ENCODE peak calls at places on chromosomes 16 and 17, in ten cellular contexts. One of them, this sample, is unnamed. For H3K4me1, the result is how much of the 10 kb centered on the place peaks cover.

GRCh38 chr17:43661699-43662431 is at the start of gene MEOX1:
- DNase-seq in H1: no peak
- DNase-seq in GM12878: peak
- DNase-seq in stomach: no peak
- DNase-seq in transverse colon: no peak
- DNase-seq in esophagus muscularis mucosa: no peak
- DNase-seq in upper lobe of left lung: no peak
- DNase-seq in HepG2: no peak
- DNase-seq in A549: no peak
- DNase-seq in tibial nerve: no peak
- DNase-seq in this sample: no peak

GRCh38 chr16:86458457-86458777 is 51.9 kb upstream of the FOXF1 start:
- DNase-seq in A549: no peak
- DNase-seq in upper lobe of left lung: no peak
- DNase-seq in transverse colon: no peak
- DNase-seq in tibial nerve: no peak
- DNase-seq in HepG2: no peak
- DNase-seq in stomach: no peak
- DNase-seq in GM12878: no peak
- DNase-seq in H1: no peak
- DNase-seq in esophagus muscularis mucosa: no peak
- DNase-seq in this sample: no peak

GRCh38 chr17:4636474-4637100 is 4.9 kb downstream of the ALOX15 start:
- DNase-seq in esophagus muscularis mucosa: no peak
- DNase-seq in H1: no peak
- DNase-seq in transverse colon: no peak
- DNase-seq in A549: no peak
- DNase-seq in HepG2: no peak
- DNase-seq in tibial nerve: no peak
- DNase-seq in stomach: no peak
- DNase-seq in GM12878: no peak
- DNase-seq in upper lobe of left lung: no peak
- DNase-seq in this sample: no peak

GRCh38 chr16:23534868-23535860 is 22.0 kb downstream of the EARS2 start:
- DNase-seq in transverse colon: no peak
- DNase-seq in esophagus muscularis mucosa: no peak
- DNase-seq in HepG2: no peak
- DNase-seq in upper lobe of left lung: no peak
- DNase-seq in tibial nerve: no peak
- DNase-seq in GM12878: no peak
- DNase-seq in A549: no peak
- DNase-seq in stomach: no peak
- DNase-seq in H1: no peak
- DNase-seq in this sample: no peak

GRCh38 chr17:28745777-28746473 is 2.1 kb downstream of the TRAF4 start:
- DNase-seq in GM12878: no peak
- DNase-seq in tibial nerve: no peak
- DNase-seq in stomach: peak
- DNase-seq in HepG2: no peak
- DNase-seq in H1: no peak
- DNase-seq in A549: no peak
- DNase-seq in upper lobe of left lung: peak
- DNase-seq in transverse colon: peak
- DNase-seq in esophagus muscularis mucosa: no peak
- DNase-seq in this sample: peak

GRCh38 chr17:4310349-4311060 is 46.7 kb upstream of the ANKFY1 start:
- DNase-seq in tibial nerve: no peak
- DNase-seq in upper lobe of left lung: no peak
- DNase-seq in esophagus muscularis mucosa: no peak
- DNase-seq in A549: no peak
- DNase-seq in H1: no peak
- DNase-seq in stomach: peak
- DNase-seq in HepG2: peak
- DNase-seq in transverse colon: no peak
- DNase-seq in GM12878: no peak
- DNase-seq in this sample: no peak

GRCh38 chr17:74190807-74191206 is 12.7 kb upstream of the RPL38 start:
- DNase-seq in A549: no peak
- DNase-seq in H1: no peak
- DNase-seq in transverse colon: no peak
- DNase-seq in tibial nerve: no peak
- DNase-seq in upper lobe of left lung: no peak
- DNase-seq in esophagus muscularis mucosa: no peak
- DNase-seq in HepG2: peak
- DNase-seq in GM12878: no peak
- DNase-seq in stomach: no peak
- DNase-seq in this sample: no peak

GRCh38 chr16:23274968-23275367 is 27.1 kb upstream of the SCNN1B start:
- DNase-seq in esophagus muscularis mucosa: no peak
- DNase-seq in GM12878: no peak
- DNase-seq in H1: no peak
- DNase-seq in tibial nerve: no peak
- DNase-seq in HepG2: peak
- DNase-seq in A549: no peak
- DNase-seq in transverse colon: no peak
- DNase-seq in stomach: no peak
- DNase-seq in upper lobe of left lung: no peak
- DNase-seq in this sample: no peak

GRCh38 chr17:1977583-1978395 is 47.3 kb downstream of the RTN4RL1 start:
- DNase-seq in stomach: no peak
- DNase-seq in GM12878: no peak
- DNase-seq in upper lobe of left lung: no peak
- DNase-seq in tibial nerve: no peak
- DNase-seq in esophagus muscularis mucosa: no peak
- DNase-seq in H1: no peak
- DNase-seq in transverse colon: no peak
- DNase-seq in A549: no peak
- DNase-seq in HepG2: no peak
- DNase-seq in this sample: no peak

GRCh38 chr17:3963214-3964201 is 729 bp downstream of the ATP2A3 start:
- DNase-seq in A549: no peak
- DNase-seq in GM12878: no peak
- DNase-seq in transverse colon: peak
- DNase-seq in esophagus muscularis mucosa: no peak
- DNase-seq in stomach: peak
- DNase-seq in H1: no peak
- DNase-seq in HepG2: no peak
- DNase-seq in tibial nerve: no peak
- DNase-seq in upper lobe of left lung: peak
- DNase-seq in this sample: no peak

GRCh38 chr16:48173877-48174276 is 18.1 kb upstream of the ABCC12 start:
- DNase-seq in stomach: no peak
- DNase-seq in HepG2: no peak
- DNase-seq in transverse colon: no peak
- DNase-seq in GM12878: no peak
- DNase-seq in A549: no peak
- DNase-seq in esophagus muscularis mucosa: no peak
- DNase-seq in upper lobe of left lung: no peak
- DNase-seq in tibial nerve: no peak
- DNase-seq in H1: no peak
- DNase-seq in this sample: no peak

GRCh38 chr16:57976331-57976796 is 5.4 kb upstream of the CNGB1 start:
- DNase-seq in HepG2: no peak
- DNase-seq in transverse colon: no peak
- DNase-seq in GM12878: no peak
- DNase-seq in upper lobe of left lung: no peak
- DNase-seq in A549: no peak
- DNase-seq in esophagus muscularis mucosa: no peak
- DNase-seq in tibial nerve: no peak
- DNase-seq in stomach: no peak
- DNase-seq in H1: no peak
- DNase-seq in this sample: no peak

DNA sequence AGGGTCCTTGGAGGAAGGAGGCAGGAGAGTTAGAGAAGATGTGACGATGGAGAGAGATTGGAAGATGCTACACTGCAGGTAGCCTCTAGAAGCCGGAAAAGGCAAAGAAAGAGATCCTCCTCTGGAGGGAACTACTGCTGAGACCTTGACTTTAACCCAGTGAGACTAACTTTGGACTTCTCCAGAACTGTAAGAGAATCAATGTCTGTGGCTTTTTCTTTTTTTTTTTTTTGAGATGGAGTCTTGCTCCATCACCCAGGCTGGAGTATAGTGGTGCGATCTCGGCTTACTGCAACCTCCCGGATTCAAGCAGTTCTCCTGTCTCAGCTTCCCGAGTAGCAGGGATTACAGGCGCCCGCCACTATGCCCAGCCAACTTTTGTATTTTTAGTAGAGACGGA is 8.7 kb downstream of the BCL7C start:
- DNase-seq in H1: no peak
- DNase-seq in HepG2: no peak
- DNase-seq in upper lobe of left lung: no peak
- DNase-seq in stomach: no peak
- DNase-seq in transverse colon: no peak
- DNase-seq in tibial nerve: no peak
- DNase-seq in esophagus muscularis mucosa: no peak
- DNase-seq in GM12878: no peak
- DNase-seq in A549: no peak
- DNase-seq in this sample: no peak
- TF ChIP-seq EP300 in H1: no peak
- TF ChIP-seq EP300 in HepG2: no peak
- TF ChIP-seq EP300 in upper lobe of left lung: no peak
- TF ChIP-seq EP300 in stomach: no peak
- TF ChIP-seq EP300 in transverse colon: no peak
- TF ChIP-seq EP300 in tibial nerve: no peak
- TF ChIP-seq EP300 in esophagus muscularis mucosa: no peak
- TF ChIP-seq EP300 in GM12878: no peak
- TF ChIP-seq EP300 in A549: no peak
- TF ChIP-seq EP300 in this sample: no peak

GRCh38 chr17:76475302-76475701 is 7.9 kb downstream of the AANAT start:
- DNase-seq in transverse colon: no peak
- DNase-seq in HepG2: no peak
- DNase-seq in upper lobe of left lung: no peak
- DNase-seq in stomach: no peak
- DNase-seq in esophagus muscularis mucosa: no peak
- DNase-seq in A549: no peak
- DNase-seq in H1: no peak
- DNase-seq in tibial nerve: no peak
- DNase-seq in GM12878: no peak
- DNase-seq in this sample: no peak
- TF ChIP-seq POLR2A in transverse colon: no peak
- TF ChIP-seq POLR2A in HepG2: no peak
- TF ChIP-seq POLR2A in upper lobe of left lung: no peak
- TF ChIP-seq POLR2A in stomach: no peak
- TF ChIP-seq POLR2A in esophagus muscularis mucosa: no peak
- TF ChIP-seq POLR2A in A549: no peak
- TF ChIP-seq POLR2A in H1: no peak
- TF ChIP-seq POLR2A in tibial nerve: no peak
- TF ChIP-seq POLR2A in GM12878: no peak
- TF ChIP-seq POLR2A in this sample: no peak

GRCh38 chr16:84826558-84826941 is 6.8 kb downstream of the CRISPLD2 start:
- DNase-seq in GM12878: no peak
- DNase-seq in tibial nerve: no peak
- DNase-seq in upper lobe of left lung: no peak
- DNase-seq in HepG2: no peak
- DNase-seq in A549: no peak
- DNase-seq in stomach: peak
- DNase-seq in H1: no peak
- DNase-seq in esophagus muscularis mucosa: no peak
- DNase-seq in transverse colon: peak
- DNase-seq in this sample: peak
- H3K4me1 ChIP-seq in GM12878: under half
- H3K4me1 ChIP-seq in tibial nerve: half or more
- H3K4me1 ChIP-seq in upper lobe of left lung: under half
- H3K4me1 ChIP-seq in HepG2: under half
- H3K4me1 ChIP-seq in A549: under half
- H3K4me1 ChIP-seq in stomach: under half
- H3K4me1 ChIP-seq in H1: under half
- H3K4me1 ChIP-seq in esophagus muscularis mucosa: under half
- H3K4me1 ChIP-seq in transverse colon: half or more
- H3K4me1 ChIP-seq in this sample: under half

GRCh38 chr16:4241601-4242270 is at the start of gene SRL:
- DNase-seq in upper lobe of left lung: no peak
- DNase-seq in H1: no peak
- DNase-seq in GM12878: no peak
- DNase-seq in HepG2: no peak
- DNase-seq in stomach: no peak
- DNase-seq in A549: no peak
- DNase-seq in esophagus muscularis mucosa: no peak
- DNase-seq in tibial nerve: no peak
- DNase-seq in transverse colon: no peak
- DNase-seq in this sample: no peak

GRCh38 chr16:4240624-4241023 is 1.3 kb downstream of the SRL start:
- DNase-seq in H1: no peak
- DNase-seq in HepG2: no peak
- DNase-seq in A549: no peak
- DNase-seq in tibial nerve: no peak
- DNase-seq in esophagus muscularis mucosa: no peak
- DNase-seq in stomach: no peak
- DNase-seq in GM12878: no peak
- DNase-seq in upper lobe of left lung: no peak
- DNase-seq in transverse colon: no peak
- DNase-seq in this sample: no peak

GRCh38 chr16:4244254-4244812 is 2.5 kb upstream of the SRL start:
- DNase-seq in esophagus muscularis mucosa: no peak
- DNase-seq in transverse colon: no peak
- DNase-seq in GM12878: no peak
- DNase-seq in A549: no peak
- DNase-seq in H1: no peak
- DNase-seq in upper lobe of left lung: no peak
- DNase-seq in tibial nerve: no peak
- DNase-seq in HepG2: no peak
- DNase-seq in stomach: peak
- DNase-seq in this sample: no peak

GRCh38 chr16:4239682-4240175 is 2.2 kb downstream of the SRL start:
- DNase-seq in upper lobe of left lung: no peak
- DNase-seq in esophagus muscularis mucosa: no peak
- DNase-seq in A549: no peak
- DNase-seq in tibial nerve: no peak
- DNase-seq in HepG2: no peak
- DNase-seq in transverse colon: no peak
- DNase-seq in stomach: no peak
- DNase-seq in GM12878: no peak
- DNase-seq in H1: no peak
- DNase-seq in this sample: no peak

DNA sequence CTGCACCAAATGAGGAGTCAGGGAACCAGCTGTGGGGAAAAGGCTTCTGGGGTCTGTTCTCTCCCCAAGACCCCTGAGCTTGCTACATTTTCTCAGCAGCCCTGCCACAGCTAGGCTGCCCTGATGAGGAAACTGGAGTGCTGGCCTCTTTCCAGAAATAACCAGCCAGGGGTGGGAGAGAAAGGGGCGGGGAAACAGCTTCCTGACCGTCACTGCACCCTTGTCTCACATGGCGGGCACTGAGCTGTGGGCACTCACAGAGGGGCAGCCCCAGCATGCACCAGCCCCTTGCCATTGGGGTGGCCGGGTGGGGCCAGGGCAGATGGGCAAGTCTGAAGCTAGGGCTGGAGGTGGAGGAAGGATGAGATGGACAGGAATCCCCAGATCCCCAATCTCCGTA is 2.9 kb downstream of the SRL start:
- DNase-seq in H1: no peak
- DNase-seq in HepG2: no peak
- DNase-seq in tibial nerve: no peak
- DNase-seq in stomach: no peak
- DNase-seq in A549: no peak
- DNase-seq in transverse colon: no peak
- DNase-seq in esophagus muscularis mucosa: no peak
- DNase-seq in GM12878: no peak
- DNase-seq in upper lobe of left lung: no peak
- DNase-seq in this sample: no peak
- TF ChIP-seq EP300 in H1: no peak
- TF ChIP-seq EP300 in HepG2: no peak
- TF ChIP-seq EP300 in tibial nerve: no peak
- TF ChIP-seq EP300 in stomach: no peak
- TF ChIP-seq EP300 in A549: no peak
- TF ChIP-seq EP300 in transverse colon: no peak
- TF ChIP-seq EP300 in esophagus muscularis mucosa: no peak
- TF ChIP-seq EP300 in GM12878: no peak
- TF ChIP-seq EP300 in upper lobe of left lung: no peak
- TF ChIP-seq EP300 in this sample: no peak

This sample was measured in ovary.